ENCODE peak calls at places on chromosomes 11 and 22, in four cellular contexts. One of them, this sample, is unnamed.

GRCh38 chr11:31940396-31941037 is 129.4 kb upstream of the PAX6 start:
- DNase-seq in endothelial cell: no peak
- DNase-seq in tibial nerve: no peak
- DNase-seq in Kasumi-1: no peak
- DNase-seq in this sample: no peak

GRCh38 chr11:36258730-36259360 is 30.4 kb downstream of the COMMD9 start:
- DNase-seq in tibial nerve: peak; percentile 19
- DNase-seq in Kasumi-1: peak; percentile 84
- DNase-seq in endothelial cell: peak; percentile 75
- DNase-seq in this sample: no peak

GRCh38 chr11:130979386-130979972 is 63.2 kb upstream of the SNX19 start:
- DNase-seq in Kasumi-1: peak; percentile 2
- DNase-seq in endothelial cell: peak; percentile 9
- DNase-seq in tibial nerve: no peak
- DNase-seq in this sample: no peak

GRCh38 chr11:19979519-19979845 is 180.8 kb downstream of the DBX1 start:
- DNase-seq in Kasumi-1: no peak
- DNase-seq in endothelial cell: no peak
- DNase-seq in tibial nerve: no peak
- DNase-seq in this sample: no peak

GRCh38 chr11:118343981-118344521 is at the start of gene CD3G:
- DNase-seq in Kasumi-1: no peak
- DNase-seq in endothelial cell: no peak
- DNase-seq in tibial nerve: no peak
- DNase-seq in this sample: peak; percentile 59

GRCh38 chr11:2929511-2929879 is 275 bp upstream of the PHLDA2 start:
- DNase-seq in Kasumi-1: no peak
- DNase-seq in tibial nerve: no peak
- DNase-seq in endothelial cell: no peak
- DNase-seq in this sample: no peak

GRCh38 chr11:119721129-119722120 is 7.6 kb downstream of the NECTIN1 start:
- DNase-seq in endothelial cell: peak; percentile 77
- DNase-seq in Kasumi-1: no peak
- DNase-seq in tibial nerve: no peak
- DNase-seq in this sample: no peak

GRCh38 chr22:50325444-50326224 is 1.2 kb downstream of the DENND6B start:
- DNase-seq in endothelial cell: no peak
- DNase-seq in Kasumi-1: no peak
- DNase-seq in tibial nerve: no peak
- DNase-seq in this sample: no peak

GRCh38 chr22:22460635-22461034 is 47.9 kb downstream of the ZNF280B start:
- DNase-seq in Kasumi-1: peak; percentile 59
- DNase-seq in tibial nerve: no peak
- DNase-seq in endothelial cell: no peak
- DNase-seq in this sample: no peak

GRCh38 chr11:132681971-132682370 is 850.3 kb downstream of the OPCML start:
- DNase-seq in tibial nerve: no peak
- DNase-seq in Kasumi-1: no peak
- DNase-seq in endothelial cell: no peak
- DNase-seq in this sample: no peak

GRCh38 chr11:134664447-134664846 is 252.4 kb upstream of the B3GAT1 start:
- DNase-seq in tibial nerve: no peak
- DNase-seq in Kasumi-1: no peak
- DNase-seq in endothelial cell: no peak
- DNase-seq in this sample: no peak